ENCODE peak calls at places on chromosome 18, in six cellular contexts. X is fibroblast of pulmonary artery; I is AG09319; R is CD8-positive, alpha-beta T cell; W is fibroblast of the aortic adventitia; A is sigmoid colon. Q is an unnamed sample.

GRCh38 chr18:2889761-2890192 is 43.0 kb downstream of the EMILIN2 start:
- DNase-seq in X (peak), I (no peak), R (no peak), W (peak), A (no peak), Q (no peak)

GRCh38 chr18:45335644-45336043 is 279.6 kb upstream of the SLC14A2 start:
- DNase-seq in X (no peak), I (no peak), R (no peak), W (peak), A (no peak), Q (no peak)

GRCh38 chr18:79599503-79599931 is 80.1 kb upstream of the CTDP1 start:
- DNase-seq in X (peak), I (no peak), R (no peak), W (no peak), A (peak), Q (no peak)

GRCh38 chr18:58668897-58669296 is 2.4 kb upstream of the MALT1 start:
- DNase-seq in X (peak), I (no peak), R (no peak), W (no peak), A (no peak), Q (no peak)

GRCh38 chr18:2853926-2854664 is 7.3 kb downstream of the EMILIN2 start:
- DNase-seq in X (no peak), I (no peak), R (no peak), W (peak), A (peak), Q (no peak)

GRCh38 chr18:74493689-74494088 is 2.5 kb upstream of the CNDP2 start:
- DNase-seq in X (peak), I (no peak), R (peak), W (peak), A (no peak), Q (no peak)

GRCh38 chr18:56532176-56532840 is 106.1 kb downstream of the TXNL1 start:
- DNase-seq in X (no peak), I (no peak), R (no peak), W (peak), A (no peak), Q (no peak)

GRCh38 chr18:61847164-61847791 is 45.5 kb downstream of the RNF152 start:
- DNase-seq in X (no peak), I (no peak), R (no peak), W (no peak), A (no peak), Q (no peak)

GRCh38 chr18:76803814-76804213 is 18.5 kb upstream of the ZNF236 start:
- DNase-seq in X (peak), I (no peak), R (peak), W (peak), A (peak), Q (peak)

GRCh38 chr18:31687016-31687415 is 2.6 kb upstream of the B4GALT6 start:
- DNase-seq in X (no peak), I (no peak), R (no peak), W (no peak), A (no peak), Q (no peak)

GRCh38 chr18:50310080-50310479 is 22.6 kb upstream of the CXXC1 start:
- DNase-seq in X (no peak), I (no peak), R (no peak), W (no peak), A (no peak), Q (no peak)

GRCh38 chr18:72470391-72470790 is 73.8 kb downstream of the CBLN2 start:
- DNase-seq in X (no peak), I (no peak), R (no peak), W (no peak), A (no peak), Q (no peak)

GRCh38 chr18:51006061-51006818 is 23.8 kb upstream of the SMAD4 start:
- DNase-seq in X (no peak), I (no peak), R (no peak), W (no peak), A (no peak), Q (no peak)

GRCh38 chr18:48554610-48555400 is 16.0 kb downstream of the CTIF start:
- DNase-seq in X (no peak), I (no peak), R (no peak), W (no peak), A (peak), Q (no peak)

GRCh38 chr18:74715865-74716712 is 118.4 kb downstream of the ZNF407 start:
- DNase-seq in X (no peak), I (no peak), R (no peak), W (no peak), A (no peak), Q (no peak)

GRCh38 chr18:10404148-10404547 is 50.3 kb upstream of the APCDD1 start:
- DNase-seq in X (no peak), I (no peak), R (no peak), W (no peak), A (no peak), Q (no peak)

GRCh38 chr18:79934311-79935097 is 16.9 kb downstream of the SLC66A2 start:
- DNase-seq in X (no peak), I (no peak), R (no peak), W (no peak), A (peak), Q (no peak)

GRCh38 chr18:47986724-47987455 is 56.4 kb upstream of the SMAD2 start:
- DNase-seq in X (no peak), I (no peak), R (no peak), W (no peak), A (no peak), Q (no peak)

GRCh38 chr18:25283769-25284168 is 68.2 kb downstream of the ZNF521 start:
- DNase-seq in X (no peak), I (no peak), R (no peak), W (peak), A (no peak), Q (no peak)

GRCh38 chr18:79513381-79514081 is 117.8 kb downstream of the NFATC1 start:
- DNase-seq in X (no peak), I (no peak), R (no peak), W (no peak), A (peak), Q (peak)

GRCh38 chr18:62374410-62374965 is 49.4 kb downstream of the TNFRSF11A start:
- DNase-seq in X (no peak), I (no peak), R (no peak), W (no peak), A (no peak), Q (no peak)

GRCh38 chr18:49685231-49685942 is 123.5 kb downstream of the LIPG start:
- DNase-seq in X (peak), I (no peak), R (no peak), W (peak), A (no peak), Q (no peak)

GRCh38 chr18:47077111-47077510 is 41.7 kb upstream of the ELOA2 start:
- DNase-seq in X (no peak), I (no peak), R (no peak), W (no peak), A (no peak), Q (no peak)

GRCh38 chr18:21979171-21979560 is 190.2 kb upstream of the GATA6 start:
- DNase-seq in X (no peak), I (no peak), R (no peak), W (no peak), A (no peak), Q (no peak)

GRCh38 chr18:21979759-21980158 is 189.6 kb upstream of the GATA6 start:
- DNase-seq in X (no peak), I (no peak), R (no peak), W (no peak), A (no peak), Q (no peak)

GRCh38 chr18:21980744-21981143 is 188.6 kb upstream of the GATA6 start:
- DNase-seq in X (no peak), I (no peak), R (no peak), W (no peak), A (no peak), Q (no peak)

DNA sequence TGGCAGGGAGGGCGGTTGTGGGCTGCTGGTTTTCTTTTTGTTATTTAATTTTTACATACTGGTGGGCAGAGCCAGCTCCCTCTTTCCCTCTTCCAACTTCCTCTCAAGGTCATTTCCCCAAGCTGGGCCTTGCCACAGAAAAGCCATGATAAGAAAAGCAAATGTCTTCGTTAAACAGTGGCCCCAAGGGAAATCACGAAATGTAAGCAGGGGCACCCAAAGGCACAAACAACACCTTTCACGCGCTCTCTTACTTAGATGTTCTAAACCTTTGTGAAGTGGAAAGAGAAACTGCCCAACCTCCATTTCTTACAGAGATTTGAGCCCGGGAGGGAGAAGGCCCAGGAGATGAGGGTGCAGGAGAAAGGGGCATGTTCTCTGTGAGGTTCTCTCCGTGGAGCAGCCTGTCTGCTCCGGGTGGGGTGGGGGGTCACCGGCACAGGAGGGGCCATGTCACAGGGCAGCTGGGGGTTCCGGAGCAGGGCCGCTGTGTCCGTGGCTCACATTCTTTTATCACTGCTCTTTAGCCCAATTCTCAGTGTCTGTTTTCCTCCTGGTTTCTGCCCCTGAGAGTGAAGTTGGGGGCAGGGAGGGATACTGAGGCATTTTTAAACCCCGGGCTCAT is 190.7 kb upstream of the GATA6 start:
- DNase-seq in X (no peak), I (no peak), R (no peak), W (no peak), A (no peak), Q (no peak)
- TF ChIP-seq CTCF in X (no peak), I (no peak), R (no peak), W (no peak), A (no peak), Q (no peak)

DNA sequence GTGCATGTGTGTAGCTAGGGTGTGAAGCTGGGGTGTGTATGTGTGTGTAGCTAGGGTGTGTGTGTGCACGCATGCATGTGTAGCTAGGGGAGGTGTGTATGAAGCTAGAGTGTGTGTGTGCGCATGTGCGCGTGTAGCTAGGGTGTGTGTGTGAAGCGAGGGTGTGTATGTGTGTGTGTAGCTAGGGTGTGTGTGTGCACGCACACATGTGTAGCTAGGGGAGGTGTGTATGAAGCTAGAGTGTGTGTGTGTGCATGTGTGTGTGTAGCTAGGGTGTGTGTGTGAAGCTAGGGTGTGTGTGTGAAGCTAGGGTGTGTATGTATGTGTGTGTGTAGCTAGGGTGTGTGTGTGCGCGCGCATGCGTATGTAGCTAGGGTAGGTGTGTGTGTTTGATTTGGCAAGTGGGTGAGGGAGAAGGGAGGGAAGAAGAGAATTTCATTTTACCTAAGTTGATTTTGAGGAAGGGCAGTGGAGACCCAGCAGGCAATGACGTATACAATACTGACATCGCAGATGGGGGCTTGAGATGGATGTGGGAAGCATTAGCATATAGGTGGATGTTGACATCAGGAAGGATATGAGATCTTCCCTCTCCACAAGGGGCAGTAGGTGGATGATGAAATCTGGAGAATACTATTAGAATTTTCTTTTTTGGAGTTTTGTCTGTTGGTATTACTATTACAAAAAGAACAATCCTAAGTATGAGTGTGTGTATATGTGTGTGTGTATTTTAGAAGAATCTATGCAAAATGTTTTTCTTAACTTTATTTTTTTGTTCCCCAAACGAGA is 70.7 kb downstream of the PRELID3A start:
- DNase-seq in X (no peak), I (no peak), R (no peak), W (no peak), A (no peak), Q (no peak)
- TF ChIP-seq CTCF in X (peak), I (no peak), R (no peak), W (no peak), A (no peak), Q (no peak)

GRCh38 chr18:24232814-24233213 is 94.0 kb downstream of the CABYR start:
- DNase-seq in X (no peak), I (no peak), R (no peak), W (no peak), A (no peak), Q (no peak)

GRCh38 chr18:24231773-24232735 is 93.2 kb downstream of the CABYR start:
- DNase-seq in X (peak), I (peak), R (no peak), W (peak), A (peak), Q (no peak)

GRCh38 chr18:24234850-24235418 is 96.1 kb downstream of the CABYR start:
- DNase-seq in X (no peak), I (no peak), R (no peak), W (no peak), A (no peak), Q (no peak)

GRCh38 chr18:24230766-24231165 is 91.9 kb downstream of the CABYR start:
- DNase-seq in X (no peak), I (no peak), R (no peak), W (no peak), A (no peak), Q (no peak)

DNA sequence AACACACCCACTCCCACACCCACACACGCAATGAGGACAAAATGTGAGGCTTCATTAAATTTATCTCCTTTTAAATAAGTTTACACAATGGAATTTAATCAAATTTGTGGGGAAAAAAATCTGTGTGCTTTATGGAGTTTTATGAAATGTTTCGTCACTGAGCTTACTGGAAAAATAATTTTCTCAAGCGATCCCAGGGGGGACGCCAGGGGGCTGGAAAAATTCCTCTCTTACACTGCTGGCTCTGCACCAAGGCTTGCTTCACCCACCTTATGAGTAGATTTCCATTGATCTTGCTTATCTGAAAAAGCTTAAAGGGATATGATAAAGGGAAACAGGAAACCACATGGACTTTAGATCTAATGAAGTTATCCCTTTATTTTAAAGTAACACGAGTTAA is 95.5 kb downstream of the CABYR start:
- DNase-seq in X (peak), I (no peak), R (no peak), W (peak), A (no peak), Q (no peak)
- TF ChIP-seq CTCF in X (peak), I (no peak), R (no peak), W (no peak), A (no peak), Q (no peak)

GRCh38 chr18:9365406-9365805 is 30.8 kb downstream of the TWSG1 start:
- DNase-seq in X (no peak), I (no peak), R (no peak), W (no peak), A (no peak), Q (no peak)
- TF ChIP-seq CTCF in X (no peak), I (no peak), R (no peak), W (no peak), A (no peak), Q (no peak)

DNA sequence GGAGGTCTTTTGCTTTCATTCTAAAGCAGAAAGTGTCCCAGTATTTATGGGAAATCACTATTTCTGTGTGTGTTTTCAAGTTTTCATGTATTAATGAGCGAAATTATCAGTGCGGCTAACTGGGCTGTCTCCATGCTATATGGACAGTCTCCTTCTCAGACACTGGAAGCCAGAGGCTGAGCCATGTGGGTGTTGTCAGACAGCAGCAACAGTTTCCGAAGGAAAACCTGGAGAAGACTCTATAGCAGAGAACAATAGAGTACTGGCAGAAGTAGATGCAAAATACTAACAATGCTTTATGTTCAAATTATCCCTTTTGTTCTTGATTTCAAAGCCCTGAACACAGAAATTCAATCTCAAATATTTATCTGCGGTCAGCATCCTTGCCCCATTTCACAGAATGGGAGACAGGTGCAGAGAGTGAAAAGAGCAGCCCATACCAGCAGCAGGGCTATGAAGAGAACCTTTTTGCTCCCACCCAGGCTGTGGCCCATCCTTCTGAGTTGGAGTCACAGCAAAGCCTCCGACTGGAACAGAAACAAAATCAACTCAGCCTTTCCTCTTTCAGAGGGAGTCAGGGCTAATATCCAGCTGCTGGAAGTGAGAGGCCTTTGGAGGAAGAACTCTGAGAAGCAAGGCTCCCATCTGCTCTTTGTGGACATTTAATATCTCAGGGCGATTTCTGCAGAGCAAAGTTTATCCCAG is 151.9 kb downstream of the LRRC30 start:
- DNase-seq in X (no peak), I (no peak), R (no peak), W (no peak), A (no peak), Q (no peak)
- TF ChIP-seq CTCF in X (no peak), I (no peak), R (no peak), W (no peak), A (no peak), Q (no peak)

DNA sequence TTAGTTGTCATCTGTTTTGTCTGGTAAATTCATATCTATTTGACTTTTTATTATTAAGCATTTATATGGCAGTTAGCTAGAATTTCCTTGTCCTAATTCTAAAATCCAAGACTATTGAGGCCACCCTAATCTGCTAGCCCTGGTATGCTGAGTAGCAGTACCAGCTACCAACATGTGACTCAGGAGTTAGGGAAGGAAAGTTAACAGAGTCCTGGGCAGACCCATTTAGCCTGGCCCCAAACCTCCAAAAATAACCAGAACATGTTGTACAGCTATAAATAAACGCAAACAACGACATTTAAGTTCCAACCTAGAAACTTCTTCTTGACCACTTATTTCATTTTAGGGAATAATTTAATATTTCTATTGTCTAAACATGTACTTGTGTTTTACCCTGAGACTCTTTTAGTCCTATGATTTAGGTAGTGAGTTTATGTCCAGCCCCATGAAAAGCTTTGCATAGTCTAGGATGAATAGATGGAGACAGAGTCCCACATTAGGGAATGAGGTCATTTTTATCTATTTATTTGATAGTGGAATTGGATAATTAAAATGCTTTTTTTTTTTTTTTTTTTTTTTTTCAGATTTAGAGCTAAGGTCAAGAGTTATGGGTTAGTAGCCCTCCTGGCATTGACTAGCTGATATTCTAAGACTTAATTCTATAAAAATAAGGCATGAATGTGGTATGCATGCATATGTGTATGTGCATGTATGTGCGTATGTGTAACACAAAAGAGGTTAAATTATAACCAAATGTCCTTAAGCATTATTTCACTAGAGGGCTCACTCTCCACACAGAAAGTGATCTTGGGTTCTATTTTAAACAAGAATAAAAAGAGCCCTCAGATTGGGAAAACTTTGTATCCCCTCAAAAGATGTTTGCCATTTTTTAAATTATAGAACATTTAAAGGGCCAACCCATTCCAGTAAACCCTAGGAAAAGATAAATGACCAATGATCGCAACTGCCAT is 160.0 kb upstream of the MAPRE2 start:
- DNase-seq in X (peak), I (no peak), R (no peak), W (peak), A (no peak), Q (no peak)
- TF ChIP-seq CTCF in X (peak), I (peak), R (no peak), W (peak), A (no peak), Q (no peak)

GRCh38 chr18:67463829-67464228 is 52.7 kb downstream of the DSEL start:
- DNase-seq in X (no peak), I (no peak), R (no peak), W (no peak), A (no peak), Q (no peak)
- TF ChIP-seq CTCF in X (peak), I (no peak), R (no peak), W (no peak), A (no peak), Q (no peak)

Q was measured in activated B cell treated with CpG ODN at 0.5 μM for 24 hours.